ENCODE peak calls at places on chromosomes 1 and 21, in ten cellular contexts. I is Panc1; Q is CD8-positive, alpha-beta T cell; R is DND-41; G is dorsolateral prefrontal cortex; S is psoas muscle; D is lower lobe of right lung; U is brain microvascular endothelial cell; Z is tibial nerve; F is cardiac muscle cell. L is an unnamed sample.

GRCh38 chr1:193335797-193336428 is 149.5 kb upstream of the B3GALT2 start:
- DNase-seq in D (no peak), R (no peak), G (no peak), I (no peak), Z (no peak), S (no peak), Q (no peak), F (no peak), U (peak; percentile 79), L (no peak)

GRCh38 chr1:157307491-157307890 is 169.3 kb upstream of the ETV3 start:
- DNase-seq in D (no peak), R (no peak), G (no peak), F (no peak), Q (no peak), Z (no peak), U (no peak), S (no peak), I (no peak), L (no peak)

GRCh38 chr1:51421961-51422360 is 91.6 kb upstream of the TTC39A start:
- DNase-seq in R (no peak), D (no peak), S (no peak), F (peak; percentile 87), Z (no peak), Q (no peak), G (no peak), U (peak; percentile 22), I (peak; percentile 17), L (no peak)

GRCh38 chr1:7424352-7424890 is 346.7 kb upstream of the VAMP3 start:
- DNase-seq in F (no peak), D (no peak), R (no peak), S (no peak), I (no peak), U (peak; percentile 48), Z (no peak), G (no peak), Q (no peak), L (no peak)

GRCh38 chr21:44880762-44881585 is 7.5 kb upstream of the PTTG1IP start:
- DNase-seq in I (no peak), R (no peak), F (no peak), U (peak; percentile 32), Q (no peak), S (no peak), G (no peak), Z (no peak), D (no peak), L (no peak)

GRCh38 chr1:20058531-20058930 is 11.5 kb upstream of the PLA2G5 start:
- DNase-seq in G (peak; percentile 43), S (no peak), R (no peak), U (peak; percentile 43), D (no peak), F (no peak), Z (no peak), Q (no peak), I (no peak), L (no peak)

GRCh38 chr21:45027241-45028196 is 46.9 kb upstream of the ADARB1 start:
- DNase-seq in Z (peak; percentile 4), F (no peak), D (no peak), G (no peak), I (no peak), Q (no peak), S (no peak), U (no peak), R (no peak), L (no peak)

GRCh38 chr1:164588388-164589341 is 29.7 kb downstream of the PBX1 start:
- DNase-seq in Z (no peak), S (peak; percentile 69), D (peak; percentile 67), R (no peak), U (peak; percentile 66), I (no peak), Q (no peak), F (peak; percentile 79), G (peak; percentile 70), L (no peak)

GRCh38 chr1:53390261-53390660 is 62.4 kb upstream of the LRP8 start:
- DNase-seq in R (no peak), U (no peak), I (no peak), S (peak; percentile 43), F (no peak), Z (peak; percentile 22), D (peak; percentile 64), G (no peak), Q (no peak), L (no peak)

GRCh38 chr21:31164713-31165694 is 126.7 kb upstream of the KRTAP19-8 start:
- DNase-seq in G (no peak), I (no peak), S (no peak), Z (no peak), Q (no peak), F (no peak), R (no peak), U (no peak), D (no peak), L (no peak)

GRCh38 chr1:38724160-38725131 is 135.1 kb downstream of the RRAGC start:
- DNase-seq in G (no peak), D (no peak), F (no peak), Q (no peak), I (no peak), S (no peak), Z (no peak), U (no peak), R (no peak), L (no peak)

GRCh38 chr1:6040859-6041415 is 4.8 kb upstream of the KCNAB2 start:
- DNase-seq in F (no peak), I (no peak), Z (no peak), G (no peak), R (no peak), D (peak; percentile 55), Q (no peak), U (no peak), S (no peak), L (no peak)

GRCh38 chr1:208324005-208324404 is 79.8 kb upstream of the PLXNA2 start:
- DNase-seq in F (peak; percentile 29), R (no peak), Z (no peak), Q (no peak), D (no peak), I (no peak), S (no peak), U (no peak), G (no peak), L (no peak)

GRCh38 chr1:6888268-6888667 is 103.0 kb downstream of the CAMTA1 start:
- DNase-seq in F (no peak), D (no peak), Z (no peak), S (no peak), Q (no peak), U (no peak), R (no peak), G (no peak), I (no peak), L (no peak)

GRCh38 chr1:159056069-159056698 is 20.4 kb downstream of the AIM2 start:
- DNase-seq in R (no peak), F (no peak), I (no peak), U (no peak), D (no peak), G (no peak), Z (no peak), S (no peak), Q (no peak), L (no peak)
- TF ChIP-seq CTCF in R (peak; percentile 53), F (no peak), I (peak; percentile 6), U (peak; percentile 41), D (no peak), G (no peak), Z (no peak), S (no peak), Q (no peak), L (peak; percentile 37)

GRCh38 chr1:151290709-151291303 is 8.7 kb downstream of the ZNF687 start:
- DNase-seq in Z (no peak), Q (no peak), I (no peak), U (no peak), D (no peak), R (no peak), F (no peak), G (no peak), S (no peak), L (no peak)

GRCh38 chr1:151289991-151290708 is 8.1 kb downstream of the ZNF687 start:
- DNase-seq in S (no peak), Q (no peak), D (no peak), R (no peak), F (no peak), G (no peak), Z (no peak), I (no peak), U (no peak), L (peak; percentile 36)

GRCh38 chr1:151292207-151293030 is 10.3 kb downstream of the ZNF687 start:
- DNase-seq in D (no peak), Q (no peak), G (no peak), Z (no peak), I (no peak), S (no peak), U (no peak), F (no peak), R (peak; percentile 33), L (peak; percentile 47)

GRCh38 chr1:151293093-151293492 is 11.0 kb downstream of the ZNF687 start:
- DNase-seq in U (no peak), S (no peak), D (peak; percentile 35), Z (no peak), Q (no peak), F (no peak), I (no peak), G (no peak), R (no peak), L (no peak)

GRCh38 chr1:151294748-151295462 is 12.8 kb downstream of the ZNF687 start:
- DNase-seq in F (no peak), S (no peak), I (no peak), G (no peak), Z (no peak), R (no peak), U (no peak), Q (no peak), D (peak; percentile 3), L (no peak)
- H3K4me3 ChIP-seq in F (no peak overlapping the region), S (no peak overlapping the region), I (no peak overlapping the region), G (no peak overlapping the region), Z (no peak overlapping the region), R (no peak overlapping the region), U (no peak overlapping the region), Q (no peak overlapping the region), D (no peak overlapping the region), L (no peak overlapping the region)

DNA sequence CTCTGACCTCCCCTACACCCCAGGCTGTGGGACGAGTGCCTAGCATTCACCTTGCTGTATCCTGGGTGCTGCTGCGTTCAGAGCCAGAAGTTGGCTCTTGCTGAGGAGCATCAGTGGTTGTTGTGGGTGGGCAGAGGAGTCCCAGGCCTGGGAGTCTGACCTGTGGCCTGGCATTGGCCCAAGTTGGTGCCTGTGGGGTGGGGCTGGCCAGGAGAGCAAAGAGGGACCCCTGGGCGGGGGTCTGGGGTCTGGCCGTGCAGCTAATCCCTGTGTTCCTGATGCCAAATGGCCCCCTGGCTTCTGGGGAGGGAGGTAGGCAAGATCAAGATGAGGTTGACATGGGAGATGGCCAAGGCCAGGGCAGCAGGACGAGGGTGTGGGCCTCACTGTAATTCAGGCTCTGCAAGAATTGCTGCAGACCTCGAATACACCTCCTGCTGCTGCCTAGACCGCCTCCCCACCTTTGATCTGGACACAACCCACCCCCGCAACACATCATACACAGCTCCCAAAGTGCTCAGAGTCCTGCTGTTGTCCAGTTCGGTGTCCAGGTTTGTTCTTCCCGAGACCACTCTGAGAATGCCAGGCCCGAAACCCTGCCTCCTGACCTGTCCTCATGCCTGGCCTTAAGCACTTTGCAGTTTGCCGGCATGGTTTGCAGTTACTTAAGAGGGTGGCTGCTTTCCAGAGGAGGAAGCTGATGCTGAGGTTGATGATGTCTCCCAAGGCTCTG is 28.7 kb downstream of the CDK18 start:
- DNase-seq in U (no peak), Q (no peak), Z (no peak), D (peak; percentile 36), R (no peak), F (no peak), G (peak; percentile 29), S (no peak), I (no peak), L (no peak)
- H3K27ac ChIP-seq in U (no peak overlapping the region), Q (no peak overlapping the region), Z (no peak overlapping the region), D (no peak overlapping the region), R (no peak overlapping the region), F (no peak overlapping the region), G (no peak overlapping the region), S (no peak overlapping the region), I (no peak overlapping the region), L (no peak overlapping the region)

GRCh38 chr1:28436211-28436769 is 66.8 kb downstream of the PHACTR4 start:
- DNase-seq in S (no peak), Q (no peak), F (no peak), Z (no peak), D (no peak), U (no peak), I (no peak), R (no peak), G (no peak), L (no peak)
- TF ChIP-seq CTCF in S (no peak), Q (no peak), F (no peak), Z (no peak), D (no peak), U (no peak), I (no peak), R (peak; percentile 18), G (no peak), L (peak; percentile 4)